ENCODE peak calls at places on chromosome 5, in four cellular contexts. One of them, this sample, is unnamed.

GRCh38 chr5:108773330-108773729 is 25.6 kb downstream of the FER start:
- DNase-seq in transverse colon: no peak
- DNase-seq in stimulated activated CD8-positive, alpha-beta memory T cell treated with anti-CD3 and anti-CD28 coated beads, Interleukin-7, amount 100 ng/mL, for 1 hour: no peak
- DNase-seq in NCI-H446 treated with DMSO at 0.1 percent for 48 hours: no peak
- DNase-seq in this sample: no peak

GRCh38 chr5:150116667-150117395 is 30.5 kb upstream of the CSF1R start:
- DNase-seq in stimulated activated CD8-positive, alpha-beta memory T cell treated with anti-CD3 and anti-CD28 coated beads, Interleukin-7, amount 100 ng/mL, for 1 hour: no peak
- DNase-seq in transverse colon: no peak
- DNase-seq in NCI-H446 treated with DMSO at 0.1 percent for 48 hours: no peak
- DNase-seq in this sample: no peak

GRCh38 chr5:14628346-14628745 is 36.2 kb upstream of the OTULIN start:
- DNase-seq in stimulated activated CD8-positive, alpha-beta memory T cell treated with anti-CD3 and anti-CD28 coated beads, Interleukin-7, amount 100 ng/mL, for 1 hour: peak
- DNase-seq in NCI-H446 treated with DMSO at 0.1 percent for 48 hours: no peak
- DNase-seq in transverse colon: no peak
- DNase-seq in this sample: peak

GRCh38 chr5:71891856-71892255 is 172.8 kb downstream of the CARTPT start:
- DNase-seq in NCI-H446 treated with DMSO at 0.1 percent for 48 hours: no peak
- DNase-seq in transverse colon: no peak
- DNase-seq in stimulated activated CD8-positive, alpha-beta memory T cell treated with anti-CD3 and anti-CD28 coated beads, Interleukin-7, amount 100 ng/mL, for 1 hour: no peak
- DNase-seq in this sample: no peak

GRCh38 chr5:139898981-139899380 is 103.4 kb downstream of the PSD2 start:
- DNase-seq in stimulated activated CD8-positive, alpha-beta memory T cell treated with anti-CD3 and anti-CD28 coated beads, Interleukin-7, amount 100 ng/mL, for 1 hour: no peak
- DNase-seq in NCI-H446 treated with DMSO at 0.1 percent for 48 hours: no peak
- DNase-seq in transverse colon: no peak
- DNase-seq in this sample: no peak

GRCh38 chr5:119355244-119355635 is 579 bp upstream of the TNFAIP8 start:
- DNase-seq in transverse colon: no peak
- DNase-seq in NCI-H446 treated with DMSO at 0.1 percent for 48 hours: no peak
- DNase-seq in stimulated activated CD8-positive, alpha-beta memory T cell treated with anti-CD3 and anti-CD28 coated beads, Interleukin-7, amount 100 ng/mL, for 1 hour: no peak
- DNase-seq in this sample: no peak

GRCh38 chr5:105836263-105836662 is 1834.5 kb downstream of the EFNA5 start:
- DNase-seq in transverse colon: no peak
- DNase-seq in NCI-H446 treated with DMSO at 0.1 percent for 48 hours: no peak
- DNase-seq in stimulated activated CD8-positive, alpha-beta memory T cell treated with anti-CD3 and anti-CD28 coated beads, Interleukin-7, amount 100 ng/mL, for 1 hour: no peak
- DNase-seq in this sample: peak

GRCh38 chr5:58854396-58854795 is 271.5 kb downstream of the RAB3C start:
- DNase-seq in stimulated activated CD8-positive, alpha-beta memory T cell treated with anti-CD3 and anti-CD28 coated beads, Interleukin-7, amount 100 ng/mL, for 1 hour: no peak
- DNase-seq in NCI-H446 treated with DMSO at 0.1 percent for 48 hours: no peak
- DNase-seq in transverse colon: no peak
- DNase-seq in this sample: no peak

GRCh38 chr5:1926471-1927341 is 44.0 kb upstream of the IRX4 start:
- DNase-seq in stimulated activated CD8-positive, alpha-beta memory T cell treated with anti-CD3 and anti-CD28 coated beads, Interleukin-7, amount 100 ng/mL, for 1 hour: no peak
- DNase-seq in NCI-H446 treated with DMSO at 0.1 percent for 48 hours: no peak
- DNase-seq in transverse colon: no peak
- DNase-seq in this sample: no peak

This sample was measured in stromal cell of bone marrow.